ENCODE peak calls at places on chromosomes 6 and 20, in five cellular contexts. W, V, N, Z and E are unnamed samples.

GRCh38 chr6:24451581-24452041 is 37.8 kb downstream of the GPLD1 start:
- DNase-seq in W (no peak), V (no peak), N (no peak), Z (no peak), E (no peak)

GRCh38 chr6:168711049-168711640 is 270.2 kb downstream of the SMOC2 start:
- DNase-seq in W (no peak), N (no peak), Z (no peak), V (no peak), E (no peak)

GRCh38 chr20:57698867-57699275 is 10.9 kb downstream of the PMEPA1 start:
- DNase-seq in V (no peak), N (no peak), Z (no peak), W (no peak), E (no peak)

GRCh38 chr6:157669747-157670216 is 153.3 kb upstream of the SNX9 start:
- DNase-seq in V (peak), Z (peak), W (peak), N (peak), E (no peak)

GRCh38 chr20:46509523-46509922 is 3.8 kb downstream of the ZNF334 start:
- DNase-seq in N (no peak), W (no peak), Z (no peak), V (no peak), E (no peak)

GRCh38 chr6:143034689-143035334 is 25.9 kb upstream of the AIG1 start:
- DNase-seq in N (no peak), V (peak), W (no peak), Z (peak), E (no peak)

GRCh38 chr6:42193491-42193894 is 1.3 kb downstream of the GUCA1B start:
- DNase-seq in Z (no peak), W (no peak), V (no peak), N (no peak), E (no peak)

GRCh38 chr6:12420626-12421025 is 130.5 kb downstream of the EDN1 start:
- DNase-seq in N (no peak), V (no peak), Z (no peak), W (no peak), E (no peak)

GRCh38 chr20:54431545-54431944 is 43.8 kb upstream of the DOK5 start:
- DNase-seq in Z (no peak), W (no peak), N (no peak), V (peak), E (peak)

GRCh38 chr6:145544031-145544430 is 191.3 kb downstream of the EPM2A start:
- DNase-seq in Z (no peak), W (no peak), V (no peak), N (peak), E (no peak)

GRCh38 chr20:57867807-57868206 is 158.0 kb upstream of the PMEPA1 start:
- DNase-seq in V (no peak), W (no peak), Z (no peak), N (no peak), E (no peak)

GRCh38 chr6:108957221-108957620 is 109.0 kb downstream of the ARMC2 start:
- DNase-seq in V (no peak), W (no peak), Z (no peak), N (no peak), E (no peak)

GRCh38 chr20:23149623-23150279 is 63.6 kb upstream of the CD93 start:
- DNase-seq in N (no peak), W (no peak), Z (no peak), V (no peak), E (no peak)

GRCh38 chr6:71473908-71474307 is 185.3 kb downstream of the OGFRL1 start:
- DNase-seq in Z (peak), N (peak), V (no peak), W (no peak), E (no peak)

GRCh38 chr20:34110025-34111013 is 1.7 kb downstream of the EIF2S2 start:
- DNase-seq in W (no peak), V (no peak), Z (no peak), N (no peak), E (no peak)

GRCh38 chr6:45500924-45501816 is 123.4 kb upstream of the SUPT3H start:
- DNase-seq in V (no peak), Z (no peak), N (no peak), W (no peak), E (no peak)

GRCh38 chr6:43178150-43178549 is 3.8 kb upstream of the CUL9 start:
- DNase-seq in W (no peak), Z (no peak), N (no peak), V (no peak), E (no peak)

GRCh38 chr6:30646450-30647038 is 389 bp upstream of the C6orf136 start:
- DNase-seq in N (peak), V (no peak), W (no peak), Z (peak), E (no peak)

GRCh38 chr6:52019092-52019491 is 68.3 kb downstream of the PKHD1 start:
- DNase-seq in N (no peak), Z (no peak), V (peak), W (no peak), E (peak)

GRCh38 chr6:93304514-93304913 is 114.8 kb downstream of the EPHA7 start:
- DNase-seq in Z (no peak), V (no peak), W (no peak), N (no peak), E (no peak)

GRCh38 chr6:85079761-85080160 is 315.4 kb upstream of the TBX18 start:
- DNase-seq in N (no peak), V (no peak), W (no peak), Z (no peak), E (no peak)

GRCh38 chr6:111632468-111633247 is 27.0 kb upstream of the TRAF3IP2 start:
- DNase-seq in Z (no peak), W (no peak), N (no peak), V (no peak), E (no peak)

GRCh38 chr6:108848116-108848868 is at the start of gene ARMC2:
- DNase-seq in V (peak), W (peak), N (peak), Z (peak), E (peak)

GRCh38 chr20:49916146-49917002 is 1.0 kb upstream of the SPATA2 start:
- DNase-seq in W (no peak), Z (peak), V (peak), N (no peak), E (peak)

GRCh38 chr6:170459451-170459850 is 93.7 kb downstream of the PSMB1 start:
- DNase-seq in Z (no peak), V (no peak), W (no peak), N (peak), E (no peak)

GRCh38 chr20:17568972-17569471 is 853 bp upstream of the DSTN start:
- DNase-seq in Z (peak), W (peak), V (peak), N (peak), E (peak)

GRCh38 chr20:52004720-52005119 is 186.9 kb downstream of the ZFP64 start:
- DNase-seq in V (no peak), N (no peak), W (no peak), Z (no peak), E (no peak)

GRCh38 chr6:87700351-87700728 is 1.7 kb downstream of the AKIRIN2 start:
- DNase-seq in V (no peak), W (no peak), Z (no peak), N (no peak), E (no peak)

GRCh38 chr6:35016417-35017221 is 124.5 kb downstream of the TCP11 start:
- DNase-seq in V (no peak), Z (no peak), W (no peak), N (peak), E (no peak)

GRCh38 chr6:328184-328670 is 35.9 kb downstream of the DUSP22 start:
- DNase-seq in W (no peak), V (no peak), Z (peak), N (peak), E (no peak)

GRCh38 chr6:113995632-113996031 is 24.7 kb upstream of the HDAC2 start:
- DNase-seq in W (peak), V (peak), Z (peak), N (peak), E (peak)

GRCh38 chr20:49693435-49694171 is 20.1 kb downstream of the B4GALT5 start:
- DNase-seq in N (no peak), Z (no peak), V (no peak), W (no peak), E (no peak)

GRCh38 chr6:161434921-161435411 is 161.1 kb upstream of the AGPAT4 start:
- DNase-seq in V (no peak), W (no peak), N (peak), Z (no peak), E (no peak)

GRCh38 chr6:144223686-144224085 is 61.4 kb upstream of the UTRN start:
- DNase-seq in V (no peak), N (no peak), W (no peak), Z (no peak), E (no peak)

GRCh38 chr6:121236984-121237383 is 97.3 kb downstream of the TBC1D32 start:
- DNase-seq in N (no peak), V (no peak), Z (no peak), W (no peak), E (no peak)